ENCODE peak calls at places on chromosomes 2 and 18, in six cellular contexts. F is GM23248, I is IMR-90, B is PC-3, T is GM23338, E is K562. N is an unnamed sample.
A peak's percentile ranks its signal among the peaks of the same experiment; 100 is the strongest.

GRCh38 chr2:47271054-47272000 is 116.2 kb upstream of the STPG4 start:
- DNase-seq in T (no peak), B (no peak), F (no peak), E (no peak), I (no peak), N (peak; percentile 61)

GRCh38 chr2:23940976-23941605 is 828 bp downstream of the UBXN2A start:
- DNase-seq in F (peak; percentile 20), E (no peak), T (no peak), B (peak; percentile 45), I (peak; percentile 45), N (peak; percentile 59)

GRCh38 chr18:11322716-11323115 is 173.3 kb upstream of the PIEZO2 start:
- DNase-seq in I (no peak), B (no peak), F (peak; percentile 4), E (no peak), T (peak; percentile 55), N (no peak)

GRCh38 chr2:133886735-133887675 is 318.7 kb upstream of the NCKAP5 start:
- DNase-seq in T (peak; percentile 93), E (peak; percentile 70), B (peak; percentile 91), I (peak; percentile 80), F (peak; percentile 83), N (peak; percentile 80)

GRCh38 chr18:48896875-48897511 is 53.8 kb downstream of the SMAD7 start:
- DNase-seq in I (peak; percentile 17), B (peak; percentile 24), E (peak; percentile 95), T (peak; percentile 70), F (peak; percentile 63), N (peak; percentile 46)

GRCh38 chr2:173358617-173359016 is 3.9 kb downstream of the CDCA7 start:
- DNase-seq in B (no peak), T (no peak), I (no peak), E (no peak), F (no peak), N (no peak)

GRCh38 chr2:47833516-47833968 is 50.6 kb downstream of the MSH6 start:
- DNase-seq in B (no peak), I (no peak), E (no peak), T (no peak), F (no peak), N (peak; percentile 74)

GRCh38 chr2:96427917-96428316 is 77.2 kb downstream of the NEURL3 start:
- DNase-seq in I (peak; percentile 70), T (no peak), B (peak; percentile 98), E (no peak), F (peak; percentile 87), N (no peak)

GRCh38 chr2:146944601-146945000 is 900.2 kb upstream of the ACVR2A start:
- DNase-seq in F (no peak), I (no peak), B (no peak), T (no peak), E (no peak), N (no peak)

GRCh38 chr2:112148477-112148876 is 10.3 kb downstream of the FBLN7 start:
- DNase-seq in E (no peak), I (no peak), F (peak; percentile 39), T (no peak), B (no peak), N (no peak)

GRCh38 chr2:8662239-8662879 is 19.5 kb upstream of the ID2 start:
- DNase-seq in E (peak; percentile 31), T (no peak), B (peak; percentile 93), F (peak; percentile 97), I (peak; percentile 90), N (no peak)

GRCh38 chr2:105842555-105842954 is 97.8 kb downstream of the NCK2 start:
- DNase-seq in B (no peak), E (peak; percentile 47), I (no peak), F (no peak), T (no peak), N (no peak)

GRCh38 chr2:10148268-10148667 is 25.7 kb downstream of the RRM2 start:
- DNase-seq in T (no peak), E (no peak), F (no peak), I (no peak), B (no peak), N (no peak)

GRCh38 chr2:73257425-73258125 is 23.5 kb downstream of the CCT7 start:
- DNase-seq in B (no peak), F (no peak), E (peak; percentile 60), T (no peak), I (no peak), N (peak; percentile 72)

GRCh38 chr2:72011356-72011661 is 136.4 kb downstream of the CYP26B1 start:
- DNase-seq in I (no peak), T (no peak), F (no peak), B (no peak), E (no peak), N (no peak)

GRCh38 chr2:53994735-53995538 is 24.1 kb upstream of the PSME4 start:
- DNase-seq in T (no peak), I (no peak), B (no peak), E (no peak), F (no peak), N (no peak)

GRCh38 chr2:71706836-71707235 is 253.5 kb downstream of the DYSF start:
- DNase-seq in T (no peak), I (no peak), E (no peak), F (no peak), B (no peak), N (no peak)

GRCh38 chr2:197514754-197515153 is 1.1 kb upstream of the MOB4 start:
- DNase-seq in T (peak; percentile 36), E (no peak), F (peak; percentile 33), B (peak; percentile 28), I (no peak), N (peak; percentile 60)

GRCh38 chr2:43455296-43455695 is 140.5 kb downstream of the THADA start:
- DNase-seq in F (no peak), T (no peak), I (no peak), E (no peak), B (no peak), N (no peak)

GRCh38 chr2:7019191-7019590 is 102.0 kb downstream of the RNF144A start:
- DNase-seq in F (no peak), I (no peak), E (no peak), B (no peak), T (no peak), N (no peak)

GRCh38 chr2:237465515-237466227 is 21.4 kb upstream of the MLPH start:
- DNase-seq in E (peak; percentile 39), I (peak; percentile 99), T (no peak), F (peak; percentile 97), B (peak; percentile 93), N (no peak)

GRCh38 chr2:221572180-221572820 is at the start of gene EPHA4:
- DNase-seq in B (peak; percentile 87), I (peak; percentile 88), F (peak; percentile 97), T (peak; percentile 87), E (peak; percentile 23), N (peak; percentile 88)

GRCh38 chr2:7057865-7058400 is 140.7 kb downstream of the RNF144A start:
- DNase-seq in E (no peak), B (no peak), F (no peak), I (no peak), T (no peak), N (peak; percentile 52)

GRCh38 chr2:128260239-128261138 is 58.2 kb downstream of the HS6ST1 start:
- DNase-seq in F (peak; percentile 98), T (peak; percentile 79), B (peak; percentile 32), E (peak; percentile 12), I (peak; percentile 81), N (no peak)

GRCh38 chr2:237967463-237967871 is 653 bp downstream of the UBE2F start:
- DNase-seq in I (no peak), F (peak; percentile 58), E (no peak), B (peak; percentile 11), T (peak; percentile 42), N (no peak)

GRCh38 chr2:42106257-42106816 is 58.5 kb downstream of the PKDCC start:
- DNase-seq in E (no peak), F (no peak), T (no peak), B (no peak), I (no peak), N (no peak)
- H2AFZ ChIP-seq in E (no peak overlapping the region), F (peak overlapping the region; percentile 51), T (peak overlapping the region; percentile 96), B (peak overlapping the region; percentile 43), I (peak overlapping the region; percentile 63), N (peak overlapping the region; percentile 13)

GRCh38 chr2:172083725-172084483 is 1.4 kb upstream of the DLX1 start:
- DNase-seq in I (no peak), B (no peak), E (peak; percentile 81), T (peak; percentile 12), F (peak; percentile 65), N (peak; percentile 76)
- H2AFZ ChIP-seq in I (peak overlapping the region; percentile 89), B (peak overlapping the region; percentile 78), E (peak overlapping the region; percentile 99), T (peak overlapping the region; percentile 97), F (peak overlapping the region; percentile 90), N (peak overlapping the region; percentile 97)

GRCh38 chr18:28541941-28542340 is 365.0 kb upstream of the CDH2 start:
- DNase-seq in B (no peak), F (no peak), I (no peak), T (no peak), E (no peak), N (no peak)

DNA sequence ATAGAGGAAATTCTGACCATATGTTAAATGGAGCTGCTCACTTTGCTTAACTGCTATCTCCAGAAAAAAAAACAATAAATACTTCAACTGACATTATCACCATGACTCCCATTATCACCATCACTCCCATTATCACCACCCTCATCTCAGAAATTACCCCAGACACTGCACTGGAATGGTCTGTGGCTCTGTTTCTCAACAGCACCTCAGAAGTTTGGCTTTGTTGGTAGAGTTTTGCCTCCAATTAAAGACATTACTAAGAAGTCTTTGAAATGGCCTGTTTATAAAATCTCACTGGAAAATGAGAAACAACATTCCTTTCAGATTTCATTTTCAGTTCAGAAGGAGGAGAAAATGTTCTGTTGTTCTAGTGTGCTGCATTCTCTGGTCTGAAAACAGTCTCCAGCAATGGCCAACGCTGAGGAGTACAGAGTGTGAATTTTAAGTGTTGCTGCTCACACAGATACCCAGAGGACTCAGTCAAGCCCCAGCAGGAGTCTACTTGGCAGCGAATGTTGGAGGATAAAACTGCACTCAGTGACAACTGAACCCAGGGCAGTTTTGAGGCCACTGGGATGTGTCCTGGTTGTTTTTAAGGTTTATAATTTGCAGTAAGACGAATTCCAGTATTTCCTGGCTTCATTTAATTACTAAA is 364.5 kb upstream of the CDH2 start:
- DNase-seq in F (no peak), E (no peak), B (no peak), T (no peak), I (no peak), N (no peak)
- H2AFZ ChIP-seq in F (peak overlapping the region; percentile 81), E (no peak overlapping the region), B (no peak overlapping the region), T (no peak overlapping the region), I (no peak overlapping the region), N (no peak overlapping the region)

GRCh38 chr2:151775057-151775740 is 40.9 kb upstream of the NEB start:
- DNase-seq in E (peak; percentile 46), B (no peak), F (peak; percentile 62), T (no peak), I (peak; percentile 17), N (no peak)

GRCh38 chr2:151776367-151776766 is 42.1 kb upstream of the NEB start:
- DNase-seq in B (no peak), I (no peak), T (no peak), E (peak; percentile 38), F (no peak), N (no peak)

GRCh38 chr2:151774506-151774905 is 40.2 kb upstream of the NEB start:
- DNase-seq in F (peak; percentile 83), I (peak; percentile 80), T (no peak), B (peak; percentile 83), E (no peak), N (no peak)

GRCh38 chr2:151777911-151778310 is 43.6 kb upstream of the NEB start:
- DNase-seq in T (no peak), B (no peak), E (no peak), I (peak; percentile 57), F (no peak), N (no peak)

DNA sequence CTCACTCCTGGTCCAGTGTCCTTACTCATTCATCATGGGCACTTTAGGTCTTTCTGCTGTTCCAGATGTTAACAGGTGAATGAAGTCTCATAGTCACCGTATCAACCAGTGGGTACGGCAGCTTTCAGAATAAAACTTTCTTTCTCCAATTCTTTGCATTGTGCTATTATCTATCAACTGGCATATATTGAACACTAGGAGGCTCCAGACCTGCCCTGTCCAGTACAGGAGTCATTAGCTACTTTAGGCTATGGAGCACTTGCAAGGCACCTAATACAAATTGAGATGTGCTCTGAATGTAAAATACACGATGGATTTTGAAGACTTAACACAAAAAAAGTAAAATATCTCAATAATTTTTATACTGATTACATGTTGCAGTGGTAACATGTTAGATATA is 43.2 kb upstream of the NEB start:
- DNase-seq in T (peak; percentile 14), B (no peak), F (no peak), E (no peak), I (no peak), N (peak; percentile 62)
- H2AFZ ChIP-seq in T (no peak overlapping the region), B (no peak overlapping the region), F (no peak overlapping the region), E (no peak overlapping the region), I (no peak overlapping the region), N (no peak overlapping the region)

N was measured in Karpas-422.